ENCODE peak calls at places on chromosomes 3 and 15, in nine cellular contexts. X is uterus; Y is naive thymus-derived CD4-positive, alpha-beta T cell; B is left lung; L is pancreas; S is MG63; Q is mucosa of descending colon; A is right cardiac atrium; V is transverse colon. G is an unnamed sample.

GRCh38 chr15:61228025-61228901 is 839 bp downstream of the RORA start:
- DNase-seq in X (peak; percentile 36), Y (no peak), B (no peak), L (no peak), S (peak; percentile 14), Q (no peak), A (peak; percentile 59), V (no peak), G (no peak)

GRCh38 chr3:56985460-56986327 is 74.8 kb upstream of the SPATA12 start:
- DNase-seq in X (no peak), Y (no peak), B (no peak), L (no peak), S (no peak), Q (no peak), A (no peak), V (no peak), G (no peak)

GRCh38 chr15:81784751-81785150 is 261.1 kb downstream of the MEX3B start:
- DNase-seq in X (no peak), Y (no peak), B (no peak), L (no peak), S (no peak), Q (no peak), A (no peak), V (no peak), G (no peak)

GRCh38 chr3:134460965-134461364 is 24.8 kb downstream of the ANAPC13 start:
- DNase-seq in X (no peak), Y (no peak), B (no peak), L (no peak), S (no peak), Q (no peak), A (no peak), V (no peak), G (no peak)

GRCh38 chr3:11477286-11477935 is 166.3 kb downstream of the VGLL4 start:
- DNase-seq in X (no peak), Y (no peak), B (no peak), L (no peak), S (peak; percentile 64), Q (no peak), A (no peak), V (no peak), G (no peak)

GRCh38 chr3:142648950-142649349 is 52.8 kb downstream of the PLS1 start:
- DNase-seq in X (no peak), Y (no peak), B (no peak), L (no peak), S (no peak), Q (no peak), A (no peak), V (no peak), G (no peak)

GRCh38 chr15:65927545-65927944 is 58.3 kb downstream of the RAB11A start:
- DNase-seq in X (no peak), Y (no peak), B (no peak), L (no peak), S (no peak), Q (no peak), A (no peak), V (no peak), G (no peak)

GRCh38 chr15:44550256-44550655 is 13.3 kb downstream of the EIF3J start:
- DNase-seq in X (no peak), Y (no peak), B (no peak), L (no peak), S (no peak), Q (no peak), A (no peak), V (no peak), G (no peak)

GRCh38 chr15:67358812-67359211 is 104.2 kb downstream of the IQCH start:
- DNase-seq in X (no peak), Y (no peak), B (no peak), L (peak; percentile 82), S (no peak), Q (no peak), A (no peak), V (no peak), G (no peak)

GRCh38 chr3:188507244-188507720 is 353.3 kb downstream of the LPP start:
- DNase-seq in X (no peak), Y (no peak), B (peak; percentile 44), L (no peak), S (no peak), Q (no peak), A (no peak), V (no peak), G (no peak)

GRCh38 chr15:99722406-99722805 is 10.8 kb downstream of the LYSMD4 start:
- DNase-seq in X (no peak), Y (no peak), B (no peak), L (no peak), S (no peak), Q (no peak), A (no peak), V (no peak), G (no peak)

GRCh38 chr3:36695769-36696137 is 68.6 kb downstream of the DCLK3 start:
- DNase-seq in X (no peak), Y (no peak), B (no peak), L (no peak), S (peak; percentile 49), Q (no peak), A (no peak), V (no peak), G (no peak)

GRCh38 chr15:74809242-74809641 is 3.4 kb upstream of the LMAN1L start:
- DNase-seq in X (no peak), Y (no peak), B (no peak), L (no peak), S (no peak), Q (no peak), A (peak; percentile 27), V (no peak), G (no peak)

GRCh38 chr3:175193815-175194518 is 334.8 kb downstream of the NAALADL2 start:
- DNase-seq in X (no peak), Y (no peak), B (no peak), L (no peak), S (no peak), Q (no peak), A (no peak), V (no peak), G (no peak)

DNA sequence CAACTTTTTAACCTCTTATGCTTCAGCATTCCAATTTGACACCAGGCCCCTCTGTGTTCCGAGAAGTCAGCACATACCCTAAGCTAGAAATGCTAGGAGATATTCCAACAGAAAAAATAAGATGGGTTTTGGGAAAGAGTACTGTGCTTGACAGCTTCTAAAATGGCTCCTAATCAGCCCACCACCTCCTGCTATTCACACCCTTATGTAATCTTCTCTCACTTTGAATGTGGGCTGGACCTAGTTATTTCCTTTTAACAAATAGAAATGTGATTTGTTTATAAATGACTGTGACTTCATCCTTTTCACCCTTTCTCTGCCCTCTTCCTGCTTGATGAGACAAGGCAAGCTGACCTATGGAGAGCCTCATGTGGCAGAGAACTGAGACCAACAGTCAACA is 961.2 kb downstream of the FHIT start:
- DNase-seq in X (no peak), Y (no peak), B (no peak), L (no peak), S (no peak), Q (no peak), A (no peak), V (no peak), G (no peak)
- H3K4me3 ChIP-seq in X (no peak overlapping the region), Y (no peak overlapping the region), B (no peak overlapping the region), L (no peak overlapping the region), S (no peak overlapping the region), Q (no peak overlapping the region), A (no peak overlapping the region), V (no peak overlapping the region), G (no peak overlapping the region)

DNA sequence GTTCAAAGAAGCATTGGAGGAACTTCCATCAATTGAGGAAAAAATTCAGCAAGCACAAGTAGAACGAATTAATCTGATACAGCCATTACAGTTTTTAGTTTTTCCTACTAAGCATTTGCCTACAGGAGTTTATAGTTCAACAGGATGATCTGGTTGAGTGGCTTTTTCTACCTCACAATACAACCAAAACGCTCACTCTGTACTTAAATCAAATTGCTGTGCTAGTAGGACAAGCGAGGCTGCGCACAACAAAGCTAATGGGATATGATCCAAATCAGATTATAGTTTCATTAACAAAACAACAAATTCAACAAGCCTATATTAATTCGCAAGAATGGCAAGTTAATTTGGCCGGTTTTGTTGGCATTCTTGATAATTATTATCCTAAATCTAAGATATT is 44.2 kb downstream of the ETFA start:
- DNase-seq in X (no peak), Y (no peak), B (no peak), L (no peak), S (no peak), Q (no peak), A (no peak), V (no peak), G (no peak)
- H3K9me3 ChIP-seq in X (peaks cover 15% of the 10 kb centered on the region), Y (no peaks in the 10 kb centered on the region), B (no peaks in the 10 kb centered on the region), L (no peaks in the 10 kb centered on the region), S (peaks cover 12% of the 10 kb centered on the region), Q (peaks cover 61% of the 10 kb centered on the region), A (no peaks in the 10 kb centered on the region), V (peaks cover 33% of the 10 kb centered on the region), G (peaks cover 42% of the 10 kb centered on the region)

DNA sequence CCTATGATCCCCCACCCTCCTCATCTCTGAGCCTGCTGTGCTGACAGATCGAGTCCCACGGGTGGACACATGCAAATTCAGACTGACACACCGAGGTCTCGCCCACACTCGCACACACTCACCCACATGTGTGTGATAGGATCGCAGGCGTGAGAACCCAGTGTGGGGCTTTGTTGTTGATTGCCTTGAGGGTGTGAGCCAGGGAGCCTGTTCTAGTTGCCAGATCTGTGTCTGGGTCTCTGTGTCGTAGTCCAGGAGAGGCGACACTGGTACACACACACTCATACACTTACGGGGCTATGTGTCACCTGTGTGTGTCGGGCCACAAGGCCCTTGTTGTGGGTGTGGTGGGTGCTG is 2.0 kb downstream of the EPHB3 start:
- DNase-seq in X (no peak), Y (no peak), B (no peak), L (no peak), S (no peak), Q (no peak), A (no peak), V (no peak), G (no peak)
- H3K4me3 ChIP-seq in X (peak overlapping the region; percentile 83), Y (no peak overlapping the region), B (peak overlapping the region; percentile 57), L (peak overlapping the region; percentile 82), S (no peak overlapping the region), Q (no peak overlapping the region), A (no peak overlapping the region), V (peak overlapping the region; percentile 69), G (peak overlapping the region; percentile 87)

GRCh38 chr3:126087552-126088175 is 3.7 kb upstream of the SLC41A3 start:
- DNase-seq in X (no peak), Y (no peak), B (no peak), L (no peak), S (no peak), Q (no peak), A (no peak), V (no peak), G (no peak)
- H3K9me3 ChIP-seq in X (no peaks in the 10 kb centered on the region), Y (no peaks in the 10 kb centered on the region), B (no peaks in the 10 kb centered on the region), L (no peaks in the 10 kb centered on the region), S (peaks cover 7% of the 10 kb centered on the region), Q (peaks cover 4% of the 10 kb centered on the region), A (no peaks in the 10 kb centered on the region), V (no peaks in the 10 kb centered on the region), G (no peaks in the 10 kb centered on the region)

GRCh38 chr15:42401544-42402478 is 42.5 kb downstream of the CAPN3 start:
- DNase-seq in X (no peak), Y (no peak), B (no peak), L (no peak), S (no peak), Q (no peak), A (no peak), V (no peak), G (no peak)
- H3K4me3 ChIP-seq in X (no peak overlapping the region), Y (no peak overlapping the region), B (no peak overlapping the region), L (no peak overlapping the region), S (no peak overlapping the region), Q (no peak overlapping the region), A (no peak overlapping the region), V (no peak overlapping the region), G (no peak overlapping the region)

G was measured in breast epithelium.